ENCODE peak calls at places on chromosomes 3 and 15, in nine cellular contexts. G, I, X, W, K, N, E, P and A are unnamed samples.
A peak's percentile ranks its signal among the peaks of the same experiment; 100 is the strongest.

GRCh38 chr3:178058629-178059028 is 477.6 kb upstream of the KCNMB2 start:
- DNase-seq in G (no peak), K (peak; percentile 7), X (no peak), W (no peak), N (no peak), E (no peak), I (no peak), P (no peak), A (no peak)

GRCh38 chr3:167918686-167919085 is 177.0 kb downstream of the GOLIM4 start:
- DNase-seq in E (no peak), P (no peak), I (no peak), X (no peak), W (no peak), G (no peak), N (no peak), K (peak; percentile 5), A (no peak)

GRCh38 chr3:119913021-119913420 is 131.1 kb downstream of the NR1I2 start:
- DNase-seq in K (peak; percentile 35), G (no peak), W (no peak), X (no peak), N (no peak), E (peak; percentile 9), I (peak; percentile 39), P (no peak), A (no peak)

GRCh38 chr3:115236496-115236895 is 89.4 kb upstream of the ZBTB20 start:
- DNase-seq in G (no peak), K (no peak), I (no peak), E (no peak), X (no peak), W (no peak), P (no peak), N (no peak), A (no peak)

GRCh38 chr3:58998476-58999117 is 51.2 kb downstream of the CFAP20DC start:
- DNase-seq in W (no peak), I (peak; percentile 98), E (no peak), N (no peak), G (no peak), X (no peak), K (peak; percentile 92), P (peak; percentile 70), A (no peak)

GRCh38 chr3:107938128-107938527 is 152.7 kb downstream of the CD47 start:
- DNase-seq in N (no peak), K (peak; percentile 58), G (no peak), I (peak; percentile 42), E (no peak), P (no peak), X (no peak), W (no peak), A (no peak)

GRCh38 chr3:42557849-42558248 is 23.9 kb downstream of the SEC22C start:
- DNase-seq in G (no peak), P (no peak), N (no peak), E (no peak), W (no peak), K (no peak), X (no peak), I (no peak), A (no peak)

GRCh38 chr15:89494941-89495637 is 1.3 kb downstream of the RHCG start:
- DNase-seq in N (no peak), P (no peak), W (no peak), I (no peak), E (no peak), G (peak; percentile 73), X (peak; percentile 44), K (peak; percentile 6), A (no peak)

GRCh38 chr15:90895571-90896117 is 7.5 kb upstream of the MAN2A2 start:
- DNase-seq in P (peak; percentile 77), N (no peak), E (no peak), W (no peak), I (no peak), K (no peak), G (no peak), X (peak; percentile 15), A (no peak)

GRCh38 chr3:196968233-196969000 is at the start of gene PIGZ:
- DNase-seq in N (peak; percentile 54), I (no peak), P (no peak), X (no peak), W (no peak), G (peak; percentile 85), K (no peak), E (no peak), A (no peak)

GRCh38 chr15:77659350-77660321 is 26.9 kb upstream of the LINGO1 start:
- DNase-seq in X (peak; percentile 56), W (no peak), N (no peak), P (peak; percentile 88), G (no peak), I (peak; percentile 25), E (no peak), K (peak; percentile 39), A (no peak)

GRCh38 chr15:92954578-92954977 is 54.5 kb downstream of the CHD2 start:
- DNase-seq in N (no peak), G (no peak), P (no peak), K (no peak), I (no peak), E (peak; percentile 5), X (no peak), W (no peak), A (peak; percentile 9)

GRCh38 chr15:77636209-77636608 is 3.5 kb upstream of the LINGO1 start:
- DNase-seq in W (no peak), X (no peak), G (no peak), I (no peak), N (no peak), E (no peak), P (no peak), K (no peak), A (no peak)

GRCh38 chr3:8324727-8325126 is 176.9 kb upstream of the LMCD1 start:
- DNase-seq in I (peak; percentile 27), K (peak; percentile 39), E (no peak), X (peak; percentile 30), P (peak; percentile 60), G (no peak), W (no peak), N (peak; percentile 54), A (no peak)

GRCh38 chr15:94327356-94327936 is 96.1 kb downstream of the MCTP2 start:
- DNase-seq in N (peak; percentile 40), P (no peak), G (no peak), X (peak; percentile 20), E (no peak), K (peak; percentile 62), W (no peak), I (peak; percentile 50), A (no peak)

GRCh38 chr15:60005352-60006202 is 1.5 kb downstream of the FOXB1 start:
- DNase-seq in N (no peak), P (no peak), X (no peak), K (no peak), I (no peak), G (no peak), W (no peak), E (no peak), A (no peak)

GRCh38 chr3:42667523-42668402 is 14.3 kb downstream of the ZBTB47 start:
- DNase-seq in G (peak; percentile 78), K (no peak), P (peak; percentile 16), X (no peak), I (no peak), W (no peak), E (no peak), N (no peak), A (no peak)

GRCh38 chr15:37820380-37821128 is 113.9 kb upstream of the TMCO5A start:
- DNase-seq in X (no peak), P (no peak), W (no peak), I (no peak), G (no peak), K (no peak), E (no peak), N (no peak), A (no peak)

GRCh38 chr15:44706946-44707636 is 4.0 kb downstream of the PATL2 start:
- DNase-seq in K (no peak), W (peak; percentile 65), G (no peak), I (no peak), X (no peak), N (no peak), P (no peak), E (no peak), A (no peak)

GRCh38 chr3:7927864-7928263 is 573.8 kb upstream of the LMCD1 start:
- DNase-seq in P (no peak), E (no peak), W (no peak), N (no peak), K (no peak), X (no peak), G (no peak), I (no peak), A (no peak)

GRCh38 chr3:155619118-155619915 is 125.6 kb downstream of the PLCH1 start:
- DNase-seq in G (no peak), N (no peak), P (no peak), I (no peak), X (no peak), W (no peak), E (peak; percentile 91), K (no peak), A (peak; percentile 58)

GRCh38 chr15:78255421-78256043 is 8.8 kb upstream of the DNAJA4 start:
- DNase-seq in G (no peak), X (no peak), P (no peak), W (no peak), E (no peak), K (no peak), N (no peak), I (no peak), A (no peak)